ENCODE peak calls at places on chromosomes 7 and 10, in ten cellular contexts. G, D, O, I, U, C, Z, H, S and R are unnamed samples.

GRCh38 chr10:70328987-70329386 is 45.2 kb upstream of the NPFFR1 start:
- DNase-seq in G (no peak), D (no peak), O (no peak), I (no peak), U (no peak), C (no peak), Z (no peak), H (no peak), S (peak; percentile 28), R (no peak)

GRCh38 chr10:492896-493295 is 196.6 kb downstream of the DIP2C start:
- DNase-seq in G (no peak), D (no peak), O (no peak), I (no peak), U (no peak), C (no peak), Z (no peak), H (no peak), S (no peak), R (no peak)

GRCh38 chr7:130154501-130155317 is 50.5 kb downstream of the TMEM209 start:
- DNase-seq in G (no peak), D (peak; percentile 69), O (no peak), I (no peak), U (no peak), C (no peak), Z (no peak), H (no peak), S (no peak), R (no peak)

GRCh38 chr10:99854860-99855259 is 72.4 kb downstream of the ABCC2 start:
- DNase-seq in G (peak; percentile 51), D (no peak), O (no peak), I (no peak), U (no peak), C (no peak), Z (no peak), H (peak; percentile 62), S (peak; percentile 83), R (no peak)

GRCh38 chr10:12051241-12051640 is 8.6 kb upstream of the UPF2 start:
- DNase-seq in G (no peak), D (no peak), O (no peak), I (no peak), U (no peak), C (no peak), Z (no peak), H (peak; percentile 51), S (no peak), R (no peak)

GRCh38 chr10:7817576-7817975 is 729 bp upstream of the TAF3 start:
- DNase-seq in G (no peak), D (no peak), O (no peak), I (no peak), U (no peak), C (no peak), Z (no peak), H (no peak), S (no peak), R (no peak)

GRCh38 chr10:69578508-69578991 is 5.3 kb upstream of the NEUROG3 start:
- DNase-seq in G (no peak), D (no peak), O (no peak), I (no peak), U (no peak), C (no peak), Z (no peak), H (no peak), S (no peak), R (no peak)

GRCh38 chr10:100333106-100333505 is 3.1 kb upstream of the PKD2L1 start:
- DNase-seq in G (no peak), D (no peak), O (no peak), I (no peak), U (no peak), C (no peak), Z (no peak), H (no peak), S (no peak), R (no peak)

GRCh38 chr10:35384265-35384868 is 48.1 kb downstream of the CCNY start:
- DNase-seq in G (no peak), D (no peak), O (no peak), I (no peak), U (no peak), C (no peak), Z (no peak), H (no peak), S (peak; percentile 20), R (peak; percentile 52)

GRCh38 chr7:158248816-158249215 is 338.8 kb downstream of the PTPRN2 start:
- DNase-seq in G (no peak), D (no peak), O (no peak), I (no peak), U (no peak), C (no peak), Z (no peak), H (no peak), S (no peak), R (no peak)

GRCh38 chr7:94907420-94908203 is at the start of gene PPP1R9A:
- DNase-seq in G (peak; percentile 21), D (peak; percentile 66), O (peak; percentile 50), I (peak; percentile 16), U (peak; percentile 31), C (peak; percentile 61), Z (no peak), H (no peak), S (no peak), R (peak; percentile 70)
- H3K4me3 ChIP-seq in G (peak within 1 kb of the TSS; percentile 65), D (peak within 1 kb of the TSS; percentile 77), O (peak within 1 kb of the TSS; percentile 57), I (peak within 1 kb of the TSS; percentile 52), U (peak within 1 kb of the TSS; percentile 40), C (peak within 1 kb of the TSS; percentile 64), Z (peak within 1 kb of the TSS; percentile 88), H (no peak within 1 kb of the TSS), S (peak within 1 kb of the TSS; percentile 16), R (peak within 1 kb of the TSS; percentile 40)

GRCh38 chr10:104254493-104255243 is at the start of gene GSTO1:
- DNase-seq in G (peak; percentile 51), D (peak; percentile 82), O (peak; percentile 90), I (peak; percentile 74), U (peak; percentile 83), C (peak; percentile 82), Z (peak; percentile 74), H (peak; percentile 95), S (peak; percentile 76), R (peak; percentile 80)
- TF ChIP-seq POLR2A in G (peak; percentile 79), D (peak; percentile 75), O (no peak), I (peak; percentile 92), U (peak; percentile 62), C (peak; percentile 82), Z (peak; percentile 55), H (peak; percentile 92), S (peak; percentile 76), R (peak; percentile 42)

GRCh38 chr10:89642193-89642592 is 2.8 kb downstream of the PANK1 start:
- DNase-seq in G (no peak), D (no peak), O (no peak), I (peak; percentile 57), U (no peak), C (no peak), Z (no peak), H (no peak), S (no peak), R (no peak)
- H3K4me3 ChIP-seq in G (no peak overlapping the region), D (no peak overlapping the region), O (peak overlapping the region; percentile 10), I (no peak overlapping the region), U (no peak overlapping the region), C (no peak overlapping the region), Z (no peak overlapping the region), H (no peak overlapping the region), S (no peak overlapping the region), R (no peak overlapping the region)

GRCh38 chr7:151226875-151227782 is at the start of gene ABCF2:
- DNase-seq in G (peak; percentile 98), D (peak; percentile 99), O (peak; percentile 99), I (peak; percentile 99), U (peak; percentile 99), C (peak; percentile 99), Z (peak; percentile 99), H (peak; percentile 100), S (peak; percentile 99), R (peak; percentile 100)
- TF ChIP-seq POLR2A in G (peak; percentile 54), D (peak; percentile 91), O (no peak), I (no peak), U (peak; percentile 24), C (peak; percentile 74), Z (peak; percentile 10), H (peak; percentile 74), S (peak; percentile 77), R (no peak)

DNA sequence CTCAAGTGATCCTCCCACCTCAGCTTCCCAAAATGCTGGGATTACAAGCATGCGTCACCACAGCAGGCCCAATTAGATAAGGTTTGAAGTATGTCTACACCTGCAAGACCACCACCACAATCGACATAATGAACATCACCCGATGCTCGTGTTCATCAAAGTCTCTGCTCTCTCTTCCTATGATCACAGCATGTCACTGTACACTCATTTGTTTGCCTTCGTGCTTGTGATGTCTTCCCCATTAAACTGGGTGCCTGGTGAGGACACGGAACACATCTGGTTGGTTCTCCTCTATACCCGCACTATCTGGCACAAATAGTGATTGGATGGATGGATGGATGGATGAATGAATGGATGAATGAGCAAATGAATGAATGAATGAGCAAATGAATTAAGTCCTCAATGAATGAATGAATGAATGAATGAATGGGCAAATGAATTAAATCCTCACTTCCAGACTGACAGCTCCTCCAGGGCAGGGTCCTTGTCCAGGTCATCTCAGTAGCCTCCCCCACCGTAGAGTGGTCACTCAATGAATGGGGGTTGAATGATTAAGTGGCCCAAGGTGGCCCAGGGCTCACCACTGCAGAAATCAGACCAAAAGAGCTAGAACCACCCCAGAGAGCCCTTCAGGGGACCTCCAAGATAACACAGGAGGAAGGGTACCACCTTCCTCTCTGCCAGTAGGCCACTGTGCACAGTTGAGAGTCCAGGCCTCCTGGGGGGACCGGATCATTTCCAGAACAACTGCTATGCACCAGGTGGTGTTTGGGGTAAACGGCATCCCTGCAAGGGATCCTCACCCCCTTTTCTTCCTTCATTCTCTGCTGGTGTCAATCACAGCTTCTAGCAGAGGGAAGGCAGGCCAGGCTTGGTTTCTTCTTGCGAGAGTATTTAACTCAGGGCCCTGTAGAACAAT is 101.9 kb upstream of the TNRC18 start:
- DNase-seq in G (peak; percentile 40), D (peak; percentile 47), O (peak; percentile 38), I (no peak), U (peak; percentile 47), C (peak; percentile 66), Z (no peak), H (peak; percentile 69), S (peak; percentile 54), R (no peak)
- H3K4me3 ChIP-seq in G (no peak overlapping the region), D (no peak overlapping the region), O (no peak overlapping the region), I (no peak overlapping the region), U (no peak overlapping the region), C (no peak overlapping the region), Z (peak overlapping the region; percentile 94), H (no peak overlapping the region), S (no peak overlapping the region), R (no peak overlapping the region)

DNA sequence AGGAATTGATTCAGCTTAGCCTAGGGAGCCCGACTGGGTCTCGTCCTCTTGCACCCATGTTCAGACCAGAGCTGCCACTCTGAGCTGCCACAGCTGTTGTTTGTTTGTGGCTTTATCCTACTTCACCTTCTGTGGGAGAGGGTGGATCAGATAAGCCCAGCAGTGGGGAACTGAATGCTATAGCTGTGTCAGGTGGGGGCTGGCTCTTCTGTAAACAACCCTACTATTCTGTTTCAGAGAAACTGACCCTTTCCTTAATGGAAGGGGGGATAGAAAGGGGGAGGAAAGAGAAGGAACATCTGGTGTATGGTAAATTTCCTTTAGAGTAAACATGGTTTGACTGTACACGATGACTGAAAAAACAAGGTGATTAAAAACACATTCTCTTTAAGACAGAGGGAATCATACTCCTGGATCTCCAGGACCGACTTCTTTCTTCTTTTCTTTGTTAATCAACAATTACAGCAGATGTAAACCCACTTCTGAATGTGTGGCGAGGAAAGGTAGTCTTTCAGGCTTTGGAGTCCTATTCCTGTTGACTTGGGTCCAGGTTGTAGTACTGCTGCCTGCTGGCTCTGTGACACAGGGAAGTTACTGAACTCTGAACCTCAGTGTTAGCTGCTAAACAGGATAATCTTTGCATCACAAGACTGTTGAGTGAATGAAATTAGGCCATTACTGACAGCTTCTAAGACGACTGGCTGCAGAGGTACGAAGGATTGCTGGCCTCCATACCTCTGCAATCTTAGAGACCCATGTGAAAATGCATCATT is 6.0 kb downstream of the PRXL2A start:
- DNase-seq in G (no peak), D (no peak), O (no peak), I (no peak), U (no peak), C (peak; percentile 48), Z (no peak), H (no peak), S (peak; percentile 12), R (peak; percentile 13)
- TF ChIP-seq POLR2A in G (no peak), D (no peak), O (no peak), I (no peak), U (no peak), C (no peak), Z (no peak), H (no peak), S (no peak), R (no peak)